ENCODE peak calls at places on chromosomes 16 and 17, in ten cellular contexts. J is A549, K is transverse colon, G is tibial nerve, B is stomach, A is NB4, H is ovary, C is lower leg skin, M is body of pancreas, R is prostate gland. W is an unnamed sample.

GRCh38 chr16:13150181-13150885 is 248.9 kb downstream of the SHISA9 start:
- DNase-seq in C (no peak), M (no peak), R (no peak), J (no peak), B (no peak), G (no peak), K (no peak), A (no peak), H (no peak), W (no peak)

GRCh38 chr16:75227361-75228142 is 8.8 kb downstream of the CTRB1 start:
- DNase-seq in A (no peak), J (no peak), B (no peak), H (no peak), M (peak), G (no peak), K (no peak), C (no peak), R (no peak), W (no peak)

GRCh38 chr17:48878920-48879898 is 13.4 kb upstream of the ATP5MC1 start:
- DNase-seq in K (peak), G (peak), B (peak), R (peak), C (peak), H (no peak), A (peak), J (peak), M (peak), W (no peak)

GRCh38 chr16:75494696-75495601 is at the start of gene CHST6:
- DNase-seq in R (no peak), A (peak), G (no peak), C (no peak), H (no peak), K (peak), B (no peak), M (peak), J (no peak), W (no peak)

GRCh38 chr17:75487351-75488070 is 27.8 kb downstream of the CASKIN2 start:
- DNase-seq in A (peak), R (no peak), H (no peak), J (no peak), B (no peak), M (peak), K (peak), C (no peak), G (no peak), W (no peak)

GRCh38 chr16:11639925-11640899 is 28.0 kb upstream of the SNN start:
- DNase-seq in M (peak), A (peak), B (peak), C (peak), G (peak), R (peak), J (peak), K (peak), H (peak), W (peak)

GRCh38 chr16:54986404-54986803 is 55.7 kb downstream of the IRX5 start:
- DNase-seq in R (no peak), K (no peak), B (no peak), H (no peak), M (no peak), C (no peak), A (no peak), G (no peak), J (no peak), W (no peak)

GRCh38 chr17:39082482-39082881 is 69.0 kb downstream of the PLXDC1 start:
- DNase-seq in K (no peak), H (no peak), J (no peak), R (no peak), B (no peak), A (no peak), M (no peak), G (no peak), C (no peak), W (no peak)

GRCh38 chr17:74373838-74374606 is 6.7 kb downstream of the GPR142 start:
- DNase-seq in R (no peak), M (peak), C (no peak), A (no peak), B (peak), K (peak), J (no peak), H (no peak), G (no peak), W (no peak)

GRCh38 chr17:7745748-7746470 is 28.4 kb downstream of the DNAH2 start:
- DNase-seq in J (peak), C (peak), B (no peak), R (no peak), H (peak), M (no peak), G (peak), K (no peak), A (peak), W (no peak)

GRCh38 chr16:11857161-11857560 is 5.8 kb upstream of the RSL1D1 start:
- DNase-seq in C (no peak), B (no peak), R (no peak), G (no peak), J (no peak), H (no peak), M (no peak), K (no peak), A (no peak), W (no peak)

GRCh38 chr16:48384305-48384981 is 770 bp downstream of the SIAH1 start:
- DNase-seq in C (peak), A (peak), G (peak), J (peak), B (peak), K (peak), M (peak), H (peak), R (no peak), W (peak)

GRCh38 chr16:23999663-24000062 is 163.9 kb downstream of the PRKCB start:
- DNase-seq in A (no peak), G (no peak), R (no peak), B (no peak), M (no peak), C (no peak), J (no peak), K (no peak), H (no peak), W (no peak)

GRCh38 chr16:20900299-20901067 is at the start of the genes DCUN1D3 and LYRM1:
- DNase-seq in R (peak), A (peak), J (peak), B (peak), M (peak), G (peak), H (peak), K (peak), C (peak), W (peak)

DNA sequence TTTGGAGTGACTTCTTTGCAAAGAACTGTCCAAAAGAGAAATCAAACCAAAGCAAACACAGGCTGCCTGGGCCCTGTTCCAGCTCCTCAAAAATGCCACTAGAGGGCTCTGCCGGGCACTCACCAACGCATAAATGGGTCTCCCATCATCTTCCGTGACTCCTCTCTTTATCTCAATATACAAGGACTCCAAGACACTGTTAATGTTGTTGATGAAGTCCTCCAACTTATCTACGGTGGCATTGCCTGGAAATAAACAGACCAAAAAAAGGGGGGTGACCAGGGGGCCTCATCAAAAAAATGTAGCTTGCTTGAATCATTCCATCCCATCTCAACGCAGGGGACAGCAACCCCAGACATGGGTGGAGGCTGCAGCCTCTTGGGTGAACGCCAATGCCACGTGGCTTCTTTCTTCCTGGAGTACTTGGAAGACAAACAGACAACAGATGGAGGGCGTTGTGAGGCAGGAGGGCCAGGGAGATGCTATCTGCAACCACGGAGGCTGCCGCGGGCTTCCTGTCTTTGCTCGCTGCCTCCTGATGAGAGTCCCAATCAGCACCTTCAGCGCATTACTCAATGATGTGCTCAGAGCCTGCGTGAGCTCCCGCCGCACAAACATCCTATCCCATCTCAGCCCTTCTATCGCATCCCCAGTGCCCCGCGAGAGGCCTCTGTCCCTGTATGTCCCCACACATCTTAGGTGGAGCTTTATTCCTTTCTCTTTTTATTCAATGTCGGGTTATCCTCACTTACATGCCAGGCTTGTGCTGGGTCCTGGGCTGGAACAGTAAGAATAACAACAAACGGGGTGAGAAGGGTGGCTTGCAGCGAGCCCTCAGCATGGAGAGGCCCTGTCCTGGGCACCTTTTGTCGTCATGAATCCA is 32.0 kb downstream of the KDM8 start:
- DNase-seq in J (peak), R (peak), M (peak), H (peak), K (peak), B (peak), A (peak), C (peak), G (peak), W (peak)
- H3K4me3 ChIP-seq in J (no peak), R (peak), M (no peak), H (no peak), K (no peak), B (no peak), A (no peak), C (no peak), G (no peak), W (peak)

DNA sequence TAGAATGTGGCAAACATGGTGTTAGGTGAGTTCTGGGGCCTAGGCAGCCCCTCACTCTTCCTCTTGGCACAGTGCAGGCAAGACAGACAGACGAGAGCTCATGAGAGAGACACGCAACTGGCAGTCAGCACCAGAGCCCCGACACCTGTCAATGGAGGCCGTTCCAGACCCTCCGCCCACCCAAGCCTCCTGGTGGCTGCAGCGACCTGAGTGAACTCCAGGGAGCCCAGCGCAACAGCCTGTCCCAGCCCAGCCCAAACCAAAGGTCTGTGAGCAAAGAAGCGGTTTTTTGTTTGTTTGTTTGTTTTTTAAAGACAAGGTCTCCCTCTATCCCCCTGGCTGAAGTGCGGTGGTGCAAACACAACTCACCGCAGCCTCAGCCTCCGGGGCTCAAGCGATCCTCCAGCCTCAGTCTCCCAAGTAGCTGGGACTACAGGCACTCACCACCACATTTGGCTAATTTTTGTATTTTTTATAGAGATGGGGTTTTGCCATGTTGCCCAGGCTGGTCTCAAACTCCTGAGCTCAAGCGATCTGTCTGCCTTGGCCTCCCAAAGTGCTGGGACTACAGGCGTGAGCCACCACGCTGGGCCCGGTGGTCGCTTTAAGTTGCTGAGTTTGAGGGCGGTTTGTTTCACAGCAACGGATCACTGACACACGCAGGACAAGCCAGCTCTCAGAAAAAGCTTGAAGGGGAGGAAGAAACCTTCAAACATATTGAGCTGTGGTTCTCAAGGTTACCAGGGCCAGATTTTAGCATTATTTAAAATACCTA is 79.5 kb downstream of the TBC1D16 start:
- DNase-seq in R (no peak), B (no peak), C (no peak), H (peak), J (no peak), A (no peak), G (no peak), M (no peak), K (no peak), W (peak)
- TF ChIP-seq CTCF in R (no peak), B (no peak), C (no peak), H (no peak), J (no peak), A (no peak), G (no peak), M (no peak), K (no peak), W (no peak)

DNA sequence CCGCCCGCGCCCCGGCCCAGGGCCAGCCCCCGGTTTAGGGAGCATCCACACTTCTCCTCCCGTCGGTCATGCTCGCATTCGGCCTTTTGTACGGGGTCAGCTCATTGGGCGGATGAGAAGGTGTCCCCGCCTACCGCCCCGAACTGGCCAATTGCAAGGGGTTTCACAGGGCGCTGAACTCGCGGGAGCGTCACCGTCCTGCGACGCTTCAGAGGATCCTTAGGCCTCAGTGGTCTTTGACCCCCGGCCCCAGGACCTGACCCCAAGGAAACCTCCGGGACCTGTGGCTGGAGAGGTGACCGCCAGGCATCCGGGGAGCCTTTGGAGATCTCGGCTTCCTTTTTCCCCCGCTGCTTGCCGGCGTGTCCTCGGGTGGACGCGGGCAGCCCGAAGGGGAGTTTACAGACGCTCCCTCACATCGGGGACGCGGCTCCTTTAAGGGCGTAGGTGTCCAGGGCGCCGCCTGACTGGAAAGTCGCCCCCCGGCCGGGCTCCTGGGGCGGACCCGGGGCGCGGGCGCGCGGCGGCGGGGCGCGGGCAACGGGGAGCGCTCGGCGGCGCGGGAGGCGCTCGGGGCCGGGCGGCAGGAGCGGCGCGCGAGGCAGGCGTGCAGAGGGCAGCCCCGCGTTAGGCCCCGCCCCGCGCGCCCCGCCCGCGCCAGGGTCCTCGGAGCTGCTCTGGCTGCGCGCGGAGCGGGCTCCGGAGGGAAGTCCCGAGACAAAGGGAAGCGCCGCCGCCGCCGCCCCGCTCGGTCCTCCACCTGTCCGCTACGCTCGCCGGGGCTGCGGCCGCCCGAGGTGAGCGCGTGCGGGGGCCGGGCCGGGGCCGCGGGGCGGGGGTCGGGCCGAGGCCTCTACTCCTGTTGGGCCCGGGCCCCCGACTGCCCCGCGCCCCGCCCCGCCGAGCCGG is at the start of gene UBE2I:
- DNase-seq in G (peak), C (peak), B (peak), R (peak), M (peak), J (peak), K (peak), H (peak), A (peak), W (peak)
- TF ChIP-seq POLR2A in G (peak), C (peak), B (no peak), R (peak), M (peak), J (peak), K (no peak), H (peak), A (peak), W (no peak)

DNA sequence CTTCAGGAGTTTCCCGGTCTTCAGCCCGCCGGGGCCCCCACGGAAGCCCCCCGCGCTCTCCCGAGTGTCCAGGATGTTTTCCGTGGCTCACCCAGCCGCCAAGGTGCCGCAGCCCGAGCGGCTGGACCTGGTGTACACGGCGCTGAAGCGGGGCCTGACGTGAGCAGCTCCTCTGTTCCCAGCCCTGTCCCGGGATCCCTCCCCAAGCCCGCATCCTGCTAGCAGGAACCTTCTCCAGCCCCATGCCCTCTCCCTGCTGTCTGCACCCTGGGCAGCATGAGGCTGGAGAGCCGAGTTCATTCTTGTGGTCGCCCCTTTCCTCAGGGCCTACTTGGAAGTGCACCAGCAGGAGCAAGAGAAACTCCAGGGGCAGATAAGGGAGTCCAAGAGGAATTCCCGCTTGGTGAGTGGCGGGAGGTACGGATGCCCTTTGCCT is 10.1 kb downstream of the RIPOR1 start:
- DNase-seq in M (no peak), A (no peak), R (no peak), C (no peak), K (no peak), J (no peak), H (no peak), B (peak), G (no peak), W (no peak)
- H3K4me3 ChIP-seq in M (no peak), A (no peak), R (peak), C (no peak), K (no peak), J (no peak), H (peak), B (peak), G (peak), W (peak)

GRCh38 chr16:10608687-10609409 is 28.4 kb upstream of the EMP2 start:
- DNase-seq in G (no peak), R (no peak), K (no peak), H (no peak), C (no peak), B (no peak), A (no peak), J (no peak), M (no peak), W (no peak)
- TF ChIP-seq CTCF in G (no peak), R (no peak), K (no peak), H (no peak), C (no peak), B (no peak), A (no peak), J (no peak), M (no peak), W (no peak)

W was measured in breast epithelium.